ENCODE peak calls at places on chromosomes 3 and 15, in six cellular contexts. One of them, this sample, is unnamed.

GRCh38 chr3:56772926-56773587 is 28.7 kb downstream of the ARHGEF3 start:
- DNase-seq in H9: no peak
- DNase-seq in IMR-90: no peak
- DNase-seq in neuronal stem cell: no peak
- DNase-seq in H1: no peak
- DNase-seq in mesenchymal stem cell: no peak
- DNase-seq in this sample: no peak

GRCh38 chr15:75123395-75123794 is 78.3 kb upstream of the C15orf39 start:
- DNase-seq in H9: no peak
- DNase-seq in IMR-90: peak; percentile 72
- DNase-seq in neuronal stem cell: no peak
- DNase-seq in H1: no peak
- DNase-seq in mesenchymal stem cell: peak; percentile 82
- DNase-seq in this sample: no peak

GRCh38 chr15:57158589-57158988 is 217.7 kb upstream of the CGNL1 start:
- DNase-seq in H9: no peak
- DNase-seq in H1: no peak
- DNase-seq in mesenchymal stem cell: no peak
- DNase-seq in neuronal stem cell: no peak
- DNase-seq in IMR-90: peak; percentile 48
- DNase-seq in this sample: no peak

GRCh38 chr15:69668963-69669362 is 216.3 kb downstream of the RPLP1 start:
- DNase-seq in H9: no peak
- DNase-seq in H1: no peak
- DNase-seq in IMR-90: no peak
- DNase-seq in neuronal stem cell: no peak
- DNase-seq in mesenchymal stem cell: no peak
- DNase-seq in this sample: no peak

GRCh38 chr3:156668073-156668763 is 6.2 kb upstream of the TIPARP start:
- DNase-seq in IMR-90: peak; percentile 60
- DNase-seq in H9: no peak
- DNase-seq in mesenchymal stem cell: peak; percentile 75
- DNase-seq in H1: no peak
- DNase-seq in neuronal stem cell: no peak
- DNase-seq in this sample: peak; percentile 49

GRCh38 chr15:30865257-30865656 is 38.5 kb upstream of the FAN1 start:
- DNase-seq in H9: no peak
- DNase-seq in mesenchymal stem cell: no peak
- DNase-seq in neuronal stem cell: no peak
- DNase-seq in IMR-90: no peak
- DNase-seq in H1: no peak
- DNase-seq in this sample: no peak

GRCh38 chr3:55459838-55460237 is 27.3 kb downstream of the WNT5A start:
- DNase-seq in H1: no peak
- DNase-seq in neuronal stem cell: no peak
- DNase-seq in H9: no peak
- DNase-seq in mesenchymal stem cell: no peak
- DNase-seq in IMR-90: no peak
- DNase-seq in this sample: no peak

GRCh38 chr3:159668461-159668860 is 320.2 kb upstream of the IL12A start:
- DNase-seq in H1: no peak
- DNase-seq in H9: no peak
- DNase-seq in IMR-90: no peak
- DNase-seq in neuronal stem cell: no peak
- DNase-seq in mesenchymal stem cell: no peak
- DNase-seq in this sample: no peak

GRCh38 chr3:143163562-143163961 is 44.0 kb downstream of the CHST2 start:
- DNase-seq in neuronal stem cell: no peak
- DNase-seq in IMR-90: no peak
- DNase-seq in H1: no peak
- DNase-seq in mesenchymal stem cell: no peak
- DNase-seq in H9: no peak
- DNase-seq in this sample: no peak

GRCh38 chr15:75606711-75607684 is 18.5 kb downstream of the SNUPN start:
- DNase-seq in mesenchymal stem cell: no peak
- DNase-seq in H9: no peak
- DNase-seq in IMR-90: peak; percentile 51
- DNase-seq in H1: no peak
- DNase-seq in neuronal stem cell: no peak
- DNase-seq in this sample: no peak

GRCh38 chr3:178255315-178255714 is 280.9 kb upstream of the KCNMB2 start:
- DNase-seq in neuronal stem cell: no peak
- DNase-seq in mesenchymal stem cell: peak; percentile 36
- DNase-seq in H9: no peak
- DNase-seq in IMR-90: peak; percentile 34
- DNase-seq in H1: no peak
- DNase-seq in this sample: no peak

GRCh38 chr15:44550256-44550655 is 13.3 kb downstream of the EIF3J start:
- DNase-seq in neuronal stem cell: no peak
- DNase-seq in H9: no peak
- DNase-seq in IMR-90: peak; percentile 55
- DNase-seq in H1: no peak
- DNase-seq in mesenchymal stem cell: peak; percentile 44
- DNase-seq in this sample: peak; percentile 34

GRCh38 chr3:28982906-28983305 is 298.0 kb upstream of the RBMS3 start:
- DNase-seq in mesenchymal stem cell: no peak
- DNase-seq in H9: no peak
- DNase-seq in H1: no peak
- DNase-seq in IMR-90: no peak
- DNase-seq in neuronal stem cell: no peak
- DNase-seq in this sample: no peak

GRCh38 chr15:28927043-28927442 is 41.3 kb downstream of the APBA2 start:
- DNase-seq in H9: no peak
- DNase-seq in H1: no peak
- DNase-seq in neuronal stem cell: no peak
- DNase-seq in mesenchymal stem cell: no peak
- DNase-seq in IMR-90: no peak
- DNase-seq in this sample: no peak

GRCh38 chr3:194773216-194773615 is 87.5 kb downstream of the FAM43A start:
- DNase-seq in neuronal stem cell: no peak
- DNase-seq in H1: no peak
- DNase-seq in IMR-90: no peak
- DNase-seq in H9: no peak
- DNase-seq in mesenchymal stem cell: peak; percentile 18
- DNase-seq in this sample: no peak

GRCh38 chr3:52098108-52098507 is 41.7 kb upstream of the DUSP7 start:
- DNase-seq in IMR-90: no peak
- DNase-seq in neuronal stem cell: no peak
- DNase-seq in H9: no peak
- DNase-seq in H1: no peak
- DNase-seq in mesenchymal stem cell: no peak
- DNase-seq in this sample: peak; percentile 54

DNA sequence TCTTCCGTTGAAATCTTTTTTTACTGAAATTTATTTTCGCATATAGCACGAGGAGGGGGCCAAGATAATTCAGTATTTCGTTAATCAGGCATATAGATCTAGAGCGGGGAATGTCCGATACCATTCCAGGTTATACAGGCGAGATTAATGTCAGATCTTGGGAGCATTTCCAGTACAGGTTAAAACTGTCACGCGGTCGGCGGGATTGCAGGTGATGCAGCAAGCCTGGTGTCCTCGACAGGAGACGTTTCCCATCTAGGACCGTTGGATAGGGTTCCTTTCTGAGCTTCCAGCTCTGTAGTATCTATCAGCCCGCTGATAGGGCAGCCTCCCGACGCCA is 363 bp upstream of the ABHD10 start:
- DNase-seq in H9: no peak
- DNase-seq in IMR-90: no peak
- DNase-seq in H1: no peak
- DNase-seq in neuronal stem cell: no peak
- DNase-seq in mesenchymal stem cell: no peak
- DNase-seq in this sample: no peak
- H4K91ac ChIP-seq in H9: no peak overlapping the region
- H4K91ac ChIP-seq in IMR-90: peak overlapping the region; percentile 64
- H4K91ac ChIP-seq in H1: no peak overlapping the region
- H4K91ac ChIP-seq in neuronal stem cell: no peak overlapping the region
- H4K91ac ChIP-seq in mesenchymal stem cell: no peak overlapping the region
- H4K91ac ChIP-seq in this sample: no peak overlapping the region

GRCh38 chr3:44026224-44026865 is 215.3 kb upstream of the TOPAZ1 start:
- DNase-seq in H9: no peak
- DNase-seq in IMR-90: no peak
- DNase-seq in H1: no peak
- DNase-seq in mesenchymal stem cell: no peak
- DNase-seq in neuronal stem cell: no peak
- DNase-seq in this sample: peak; percentile 16

GRCh38 chr3:44024194-44024593 is 217.5 kb upstream of the TOPAZ1 start:
- DNase-seq in neuronal stem cell: no peak
- DNase-seq in H1: no peak
- DNase-seq in mesenchymal stem cell: no peak
- DNase-seq in H9: no peak
- DNase-seq in IMR-90: no peak
- DNase-seq in this sample: no peak

GRCh38 chr3:44020178-44020577 is 221.5 kb upstream of the TOPAZ1 start:
- DNase-seq in H1: no peak
- DNase-seq in mesenchymal stem cell: no peak
- DNase-seq in H9: no peak
- DNase-seq in neuronal stem cell: no peak
- DNase-seq in IMR-90: no peak
- DNase-seq in this sample: no peak

GRCh38 chr3:44019736-44020135 is 221.9 kb upstream of the TOPAZ1 start:
- DNase-seq in IMR-90: no peak
- DNase-seq in H1: no peak
- DNase-seq in neuronal stem cell: no peak
- DNase-seq in mesenchymal stem cell: no peak
- DNase-seq in H9: no peak
- DNase-seq in this sample: no peak

DNA sequence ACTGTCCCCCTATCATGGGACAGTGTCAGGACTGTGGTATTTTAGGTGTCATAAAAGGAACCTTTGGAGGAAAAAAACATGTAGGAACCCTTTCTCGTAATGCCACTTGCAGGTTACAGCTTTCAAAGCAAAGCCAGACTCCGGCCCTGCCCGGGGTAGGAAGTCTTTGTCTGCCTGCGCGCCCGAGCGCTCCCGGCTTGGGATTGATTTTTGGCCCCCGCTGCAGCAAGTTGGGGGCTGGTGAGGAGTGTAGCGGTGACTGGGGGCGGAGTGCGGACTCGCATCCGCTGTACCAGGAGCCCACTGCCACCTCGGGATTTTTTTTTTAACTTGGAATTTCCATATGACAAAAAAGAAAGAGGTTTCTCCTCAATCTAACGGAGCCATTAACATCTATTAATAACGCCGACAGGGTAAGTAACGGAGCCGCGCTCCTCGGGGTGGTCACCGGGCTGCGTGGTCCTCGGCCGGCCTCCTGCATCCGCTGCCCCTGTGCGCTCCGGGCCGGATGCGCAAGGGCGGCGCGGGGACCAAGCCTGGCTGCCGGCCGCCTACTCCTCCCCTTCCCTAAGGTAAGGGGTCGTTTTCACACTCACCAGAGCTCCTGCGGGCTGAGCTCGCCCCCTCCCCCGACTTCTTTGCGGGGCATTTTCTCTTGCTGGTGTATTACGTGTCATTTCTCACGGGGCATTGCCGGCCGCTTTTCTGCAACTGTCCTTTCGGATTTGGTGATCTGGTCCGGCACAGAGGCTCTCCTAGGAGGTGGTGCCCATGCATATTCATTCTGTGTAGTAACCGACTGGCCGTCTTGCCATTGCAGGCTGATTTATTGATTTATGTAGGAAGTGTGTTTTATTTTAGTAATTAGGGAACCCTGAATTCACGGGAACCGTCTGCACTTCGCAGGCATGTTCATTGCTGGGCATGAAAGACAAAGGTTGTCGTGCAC is 219.8 kb upstream of the TOPAZ1 start:
- DNase-seq in neuronal stem cell: no peak
- DNase-seq in H1: peak; percentile 59
- DNase-seq in H9: no peak
- DNase-seq in IMR-90: no peak
- DNase-seq in mesenchymal stem cell: no peak
- DNase-seq in this sample: no peak
- H3K4me2 ChIP-seq in neuronal stem cell: peak overlapping the region; percentile 72
- H3K4me2 ChIP-seq in H1: peak overlapping the region; percentile 92
- H3K4me2 ChIP-seq in H9: peak overlapping the region; percentile 63
- H3K4me2 ChIP-seq in IMR-90: peak overlapping the region; percentile 66
- H3K4me2 ChIP-seq in mesenchymal stem cell: peak overlapping the region; percentile 75
- H3K4me2 ChIP-seq in this sample: peak overlapping the region; percentile 51

DNA sequence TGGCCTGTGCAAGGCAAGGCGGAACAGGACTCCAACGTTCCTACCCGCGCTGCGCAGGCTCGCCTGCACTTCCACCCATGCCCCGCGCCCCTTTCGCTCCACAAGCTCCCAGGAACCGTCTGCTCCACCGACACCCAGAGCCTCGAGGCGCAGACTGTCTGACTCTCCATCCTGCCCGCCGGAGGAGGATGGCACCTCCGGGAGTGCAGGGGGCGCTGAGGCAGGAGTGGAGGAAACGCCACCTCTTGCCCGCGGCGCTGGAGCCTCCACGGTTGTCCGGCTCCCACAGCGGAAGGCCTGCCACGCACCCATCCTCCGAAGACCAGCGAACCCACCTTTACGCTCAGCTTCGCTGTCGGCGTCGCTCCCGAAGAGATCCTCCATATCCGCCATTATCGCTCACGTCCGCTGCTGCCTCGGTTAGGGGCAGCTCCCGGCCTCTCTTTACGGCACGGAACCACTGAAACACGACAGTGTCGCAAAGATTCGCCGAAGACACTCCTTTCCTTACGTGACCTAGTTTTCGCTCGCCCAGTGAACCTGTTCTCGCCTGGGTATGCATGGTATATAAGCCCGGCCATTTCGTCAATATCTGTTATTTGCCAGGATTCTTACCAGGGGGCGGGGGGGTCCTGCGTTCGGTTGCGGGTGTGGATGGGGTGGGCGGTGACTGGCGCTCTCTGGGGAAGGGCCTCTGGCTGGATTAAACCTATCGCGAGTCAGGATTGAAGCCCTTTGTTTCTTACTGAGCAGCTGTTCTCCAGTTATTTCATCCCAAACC is at the start of gene LEO1:
- DNase-seq in H9: peak; percentile 94
- DNase-seq in mesenchymal stem cell: peak; percentile 99
- DNase-seq in IMR-90: peak; percentile 98
- DNase-seq in H1: peak; percentile 83
- DNase-seq in neuronal stem cell: peak; percentile 96
- DNase-seq in this sample: peak; percentile 94
- H3K9ac ChIP-seq in H9: peak within 1 kb of the TSS; percentile 94
- H3K9ac ChIP-seq in mesenchymal stem cell: peak within 1 kb of the TSS; percentile 93
- H3K9ac ChIP-seq in IMR-90: peak within 1 kb of the TSS; percentile 89
- H3K9ac ChIP-seq in H1: peak within 1 kb of the TSS; percentile 97
- H3K9ac ChIP-seq in neuronal stem cell: peak within 1 kb of the TSS; percentile 98
- H3K9ac ChIP-seq in this sample: peak within 1 kb of the TSS; percentile 91

GRCh38 chr3:137071104-137071503 is 113.3 kb downstream of the IL20RB start:
- DNase-seq in H1: no peak
- DNase-seq in neuronal stem cell: no peak
- DNase-seq in IMR-90: no peak
- DNase-seq in mesenchymal stem cell: no peak
- DNase-seq in H9: no peak
- DNase-seq in this sample: no peak

GRCh38 chr3:137079572-137079971 is 121.8 kb downstream of the IL20RB start:
- DNase-seq in H1: no peak
- DNase-seq in IMR-90: no peak
- DNase-seq in neuronal stem cell: no peak
- DNase-seq in mesenchymal stem cell: no peak
- DNase-seq in H9: no peak
- DNase-seq in this sample: no peak

DNA sequence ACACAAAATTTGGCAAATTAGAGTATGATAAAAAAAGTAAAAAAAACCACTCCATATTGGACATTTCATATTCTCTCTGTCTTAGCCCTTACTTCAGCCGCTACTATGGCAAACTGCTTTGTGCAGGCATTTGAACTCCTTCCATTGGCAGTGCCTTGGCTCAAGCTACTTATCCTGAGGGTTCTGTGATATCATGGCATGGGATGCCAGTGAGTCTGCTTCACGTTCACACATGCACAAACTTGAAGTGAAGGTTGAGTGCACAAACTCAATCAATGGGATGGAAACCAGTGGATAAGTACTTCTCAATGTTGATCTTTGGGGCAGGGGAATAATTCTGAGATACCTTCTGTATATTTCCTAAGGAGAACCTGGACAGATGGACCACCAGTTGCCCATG is 117.2 kb downstream of the IL20RB start:
- DNase-seq in H9: no peak
- DNase-seq in H1: no peak
- DNase-seq in mesenchymal stem cell: no peak
- DNase-seq in IMR-90: no peak
- DNase-seq in neuronal stem cell: no peak
- DNase-seq in this sample: no peak
- H4K91ac ChIP-seq in H9: no peak overlapping the region
- H4K91ac ChIP-seq in H1: no peak overlapping the region
- H4K91ac ChIP-seq in mesenchymal stem cell: no peak overlapping the region
- H4K91ac ChIP-seq in IMR-90: no peak overlapping the region
- H4K91ac ChIP-seq in neuronal stem cell: no peak overlapping the region
- H4K91ac ChIP-seq in this sample: no peak overlapping the region